ENCODE peak calls at places on chromosomes 4 and X, in four cellular contexts. F is neural progenitor cell, J is fibroblast of lung, V is pancreas. H is an unnamed sample.

GRCh38 chrX:115949900-115950822 is 220.4 kb upstream of the AGTR2 start:
- DNase-seq in F (peak; percentile 64), J (no peak), V (peak; percentile 63), H (no peak)

GRCh38 chrX:283115-283845 is 2.1 kb downstream of the PLCXD1 start:
- DNase-seq in F (peak; percentile 97), J (peak; percentile 86), V (peak; percentile 87), H (peak; percentile 78)

GRCh38 chr4:96974295-96974694 is 1134.4 kb downstream of the PDHA2 start:
- DNase-seq in F (no peak), J (no peak), V (no peak), H (no peak)

GRCh38 chr4:156956947-156957346 is 14.7 kb downstream of the PDGFC start:
- DNase-seq in F (no peak), J (no peak), V (no peak), H (no peak)

GRCh38 chr4:123649248-123649643 is 252.7 kb downstream of the SPRY1 start:
- DNase-seq in F (no peak), J (no peak), V (no peak), H (no peak)

GRCh38 chrX:38799995-38800394 is 1.3 kb upstream of the MID1IP1 start:
- DNase-seq in F (no peak), J (no peak), V (no peak), H (no peak)

GRCh38 chr4:139550724-139551429 is 5.1 kb downstream of the SETD7 start:
- DNase-seq in F (peak; percentile 40), J (no peak), V (no peak), H (peak; percentile 55)

GRCh38 chr4:72971572-72971971 is 97.9 kb downstream of the COX18 start:
- DNase-seq in F (no peak), J (peak; percentile 54), V (no peak), H (peak; percentile 97)

GRCh38 chr4:108359130-108359709 is 190.5 kb upstream of the LEF1 start:
- DNase-seq in F (no peak), J (no peak), V (no peak), H (no peak)

GRCh38 chrX:623599-624323 is 6.8 kb upstream of the SHOX start:
- DNase-seq in F (peak; percentile 77), J (peak; percentile 3), V (no peak), H (no peak)

GRCh38 chr4:176789955-176790354 is 2.8 kb downstream of the VEGFC start:
- DNase-seq in F (peak; percentile 46), J (peak; percentile 89), V (no peak), H (peak; percentile 56)

GRCh38 chr4:10006604-10007435 is 14.5 kb downstream of the SLC2A9 start:
- DNase-seq in F (no peak), J (no peak), V (no peak), H (peak; percentile 35)

GRCh38 chr4:40553995-40554394 is 75.7 kb downstream of the RBM47 start:
- DNase-seq in F (no peak), J (no peak), V (no peak), H (no peak)

GRCh38 chr4:5366421-5366820 is 315.1 kb downstream of the STK32B start:
- DNase-seq in F (no peak), J (no peak), V (no peak), H (peak; percentile 12)

GRCh38 chr4:7759221-7759620 is 180.4 kb downstream of the AFAP1 start:
- DNase-seq in F (no peak), J (no peak), V (no peak), H (no peak)

GRCh38 chr4:7761312-7761711 is 178.3 kb downstream of the AFAP1 start:
- DNase-seq in F (no peak), J (no peak), V (no peak), H (no peak)

GRCh38 chr4:7759635-7760034 is 180.0 kb downstream of the AFAP1 start:
- DNase-seq in F (no peak), J (no peak), V (no peak), H (no peak)

GRCh38 chr4:7760706-7761105 is 179.0 kb downstream of the AFAP1 start:
- DNase-seq in F (no peak), J (no peak), V (no peak), H (no peak)

DNA sequence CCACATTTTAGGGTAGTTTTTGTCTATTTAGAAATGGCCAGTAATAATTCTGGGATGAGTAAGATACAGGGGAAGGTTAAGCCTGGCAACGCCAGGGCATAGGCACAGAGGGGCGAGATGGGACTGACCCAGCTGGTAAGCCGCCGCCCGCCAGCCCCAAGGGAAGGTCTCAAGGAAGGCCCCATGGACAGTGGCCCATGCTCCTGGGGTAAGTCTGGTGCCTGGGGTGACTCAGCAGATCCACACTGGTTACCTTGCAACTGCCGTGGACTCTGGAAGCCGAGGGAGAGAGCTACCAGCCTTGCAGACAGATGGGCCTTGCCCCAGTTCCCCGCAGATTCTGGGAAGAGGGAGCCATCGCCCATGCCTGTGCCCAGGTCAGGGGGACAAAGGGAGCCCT is 179.4 kb downstream of the AFAP1 start:
- DNase-seq in F (no peak), J (no peak), V (no peak), H (no peak)
- H3K36me3 ChIP-seq in F (no peaks in the 10 kb centered on the region), J (peaks cover 11% of the 10 kb centered on the region), V (no peaks in the 10 kb centered on the region), H (peaks cover 43% of the 10 kb centered on the region)

GRCh38 chrX:102063445-102064074 is 61.9 kb upstream of the TCEAL2 start:
- DNase-seq in F (peak; percentile 20), J (no peak), V (no peak), H (no peak)

GRCh38 chrX:102067966-102068723 is 57.3 kb upstream of the TCEAL2 start:
- DNase-seq in F (peak; percentile 2), J (peak; percentile 6), V (no peak), H (no peak)
- H3K9me3 ChIP-seq in F (peaks cover 26% of the 10 kb centered on the region), J (no peaks in the 10 kb centered on the region), V (no peaks in the 10 kb centered on the region), H (no peaks in the 10 kb centered on the region)

DNA sequence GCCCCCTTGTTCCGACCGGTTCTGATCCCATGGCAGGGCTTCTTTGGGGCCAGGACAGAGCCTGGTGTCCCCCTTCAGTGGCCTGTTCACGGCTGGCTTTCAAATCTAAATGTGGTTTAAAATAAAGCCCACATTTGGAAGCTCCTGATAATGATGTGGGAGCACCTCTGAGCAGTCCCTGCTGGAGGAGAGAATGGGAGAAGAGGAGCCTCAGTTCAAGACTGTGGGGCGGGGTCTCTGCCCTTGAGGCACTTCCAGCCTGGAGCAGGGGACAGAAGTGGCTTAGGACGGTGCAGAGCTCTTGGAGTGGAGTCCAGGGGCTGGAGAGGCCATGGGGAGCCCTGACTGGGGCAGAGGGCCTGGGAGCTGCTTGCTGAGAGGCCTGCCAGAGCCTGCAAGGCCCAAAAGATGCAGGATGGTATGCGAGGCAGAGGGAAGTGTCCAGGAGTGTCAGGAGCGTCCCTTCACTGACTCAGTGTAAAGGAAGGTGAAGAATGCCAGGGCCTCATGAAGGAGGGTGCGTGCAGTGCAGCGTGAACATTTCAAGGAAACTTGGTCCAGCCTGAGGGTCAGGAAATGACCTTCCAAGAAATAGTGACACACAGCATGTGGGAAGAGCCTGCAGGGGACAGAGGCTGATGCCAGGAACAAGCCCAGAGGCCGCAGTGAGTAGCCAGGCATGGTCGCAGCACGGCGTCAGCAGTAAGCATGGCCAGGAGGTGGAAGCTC is 21.1 kb upstream of the TADA2B start:
- DNase-seq in F (no peak), J (peak; percentile 52), V (no peak), H (peak; percentile 84)
- H3K36me3 ChIP-seq in F (no peaks in the 10 kb centered on the region), J (peaks cover 7% of the 10 kb centered on the region), V (no peaks in the 10 kb centered on the region), H (no peaks in the 10 kb centered on the region)

DNA sequence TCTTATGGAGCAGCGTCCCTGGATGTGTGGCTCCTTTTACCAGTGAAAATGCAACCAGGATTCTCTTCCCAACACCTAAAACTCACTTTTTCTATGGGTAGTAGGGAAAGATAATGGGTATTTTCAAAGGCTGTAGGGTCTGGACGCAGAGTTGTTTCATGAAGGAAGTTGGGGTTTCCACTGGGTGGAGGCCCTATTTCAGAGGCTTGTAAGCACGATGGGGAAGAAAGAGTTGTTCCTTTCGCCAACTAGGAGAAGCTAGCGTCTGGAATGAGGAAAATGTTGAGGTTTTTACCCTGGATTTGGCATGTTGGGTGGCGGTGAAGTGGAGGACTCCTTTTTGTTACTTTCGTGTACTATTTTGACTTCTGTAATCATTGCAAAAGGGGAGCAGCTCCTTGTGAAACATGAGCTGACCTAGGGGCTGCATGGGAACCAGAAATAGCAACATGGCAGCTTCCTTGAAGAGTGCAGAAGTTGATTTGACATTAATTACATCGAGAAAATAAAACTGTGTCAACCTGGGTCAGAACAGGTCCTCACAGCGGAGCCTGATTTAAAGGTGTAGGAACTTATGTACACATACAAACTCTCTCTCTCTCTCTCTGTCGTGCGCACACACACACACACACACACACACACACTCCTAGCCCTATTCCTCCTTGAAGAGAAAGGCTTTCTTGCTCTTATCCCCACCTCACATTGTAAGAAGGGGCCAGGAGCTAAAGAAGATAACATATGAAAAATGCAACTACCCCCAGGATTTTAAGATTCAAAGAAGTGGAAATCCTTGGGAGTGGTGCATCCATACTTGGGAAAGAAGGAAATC is 19.1 kb downstream of the VSIG4 start:
- DNase-seq in F (no peak), J (no peak), V (no peak), H (no peak)
- H3K9me3 ChIP-seq in F (no peaks in the 10 kb centered on the region), J (no peaks in the 10 kb centered on the region), V (no peaks in the 10 kb centered on the region), H (no peaks in the 10 kb centered on the region)

DNA sequence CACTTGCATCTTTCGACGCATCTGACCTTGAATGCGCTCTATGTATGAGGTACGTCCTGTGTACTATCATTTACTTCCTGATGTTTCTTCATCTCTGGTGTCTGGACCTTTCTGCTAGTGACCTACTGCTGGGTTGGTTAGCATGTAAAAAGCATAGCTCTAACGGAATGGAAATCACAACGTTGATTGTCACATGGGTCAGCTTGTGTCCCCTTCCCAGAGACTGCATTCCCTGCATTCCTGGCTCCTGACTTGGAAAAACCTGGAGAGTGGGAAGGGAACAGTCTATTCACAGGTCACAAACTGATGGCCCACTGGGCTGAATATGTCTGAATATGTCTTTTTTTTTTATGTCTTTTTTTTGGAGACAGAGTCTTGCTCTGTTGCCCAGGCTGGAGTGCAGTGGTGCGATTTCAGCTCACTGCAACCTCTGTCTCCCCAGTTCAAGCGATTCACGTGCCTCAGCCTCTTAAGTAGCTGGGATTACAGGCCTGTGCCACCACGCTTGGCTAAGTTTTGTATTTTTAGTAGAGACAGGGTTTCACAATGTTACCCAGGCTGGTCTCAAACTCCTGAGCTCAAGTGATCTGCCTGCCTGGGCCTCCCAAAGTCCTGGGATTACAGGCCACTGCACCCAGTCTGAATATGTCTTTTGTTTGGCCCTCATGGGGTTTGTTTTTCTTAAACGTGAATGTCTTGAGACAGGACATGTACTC is 16.3 kb downstream of the LONRF3 start:
- DNase-seq in F (no peak), J (no peak), V (no peak), H (no peak)
- H3K36me3 ChIP-seq in F (no peaks in the 10 kb centered on the region), J (no peaks in the 10 kb centered on the region), V (no peaks in the 10 kb centered on the region), H (no peaks in the 10 kb centered on the region)

DNA sequence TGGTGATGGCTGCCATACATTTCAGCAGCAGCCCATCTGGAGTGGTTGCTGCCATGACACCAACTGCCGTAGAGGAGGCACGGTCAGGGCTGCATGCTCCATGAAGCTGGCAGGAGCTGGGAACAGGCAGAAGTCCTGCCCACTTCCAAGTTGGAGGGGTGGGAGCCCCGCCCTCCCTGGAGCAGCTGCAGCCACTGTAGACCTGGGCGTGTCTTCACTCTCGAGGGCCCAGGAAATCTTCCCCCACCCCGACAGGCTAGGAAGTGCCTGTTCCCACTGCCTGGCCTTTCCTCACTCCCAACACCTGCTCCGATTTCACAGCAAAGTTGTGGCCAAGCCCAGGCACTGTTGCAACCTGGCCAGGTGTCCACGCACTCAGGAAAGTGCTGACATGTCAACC is 42.3 kb downstream of the NALF2 start:
- DNase-seq in F (no peak), J (no peak), V (no peak), H (no peak)
- H3K9me3 ChIP-seq in F (no peaks in the 10 kb centered on the region), J (no peaks in the 10 kb centered on the region), V (no peaks in the 10 kb centered on the region), H (no peaks in the 10 kb centered on the region)

DNA sequence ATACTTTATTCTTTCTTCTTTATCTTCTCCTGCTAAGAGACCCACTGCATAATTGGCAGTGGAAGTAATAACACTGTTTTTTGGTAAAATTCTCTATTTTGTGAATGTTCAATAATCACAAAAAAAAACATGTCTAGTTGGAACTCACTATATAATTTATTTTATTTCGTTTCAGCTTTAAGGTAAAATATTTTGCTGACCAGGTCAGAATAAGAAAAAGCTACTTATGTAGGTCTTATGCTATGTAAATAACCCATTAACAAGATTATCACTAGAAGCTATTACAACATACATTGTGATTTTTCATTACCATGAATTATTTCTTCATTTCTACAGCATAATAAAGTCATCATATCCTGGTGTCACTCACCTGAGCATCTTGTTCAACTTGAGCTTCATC is 19.3 kb downstream of the ANXA5 start:
- DNase-seq in F (no peak), J (no peak), V (no peak), H (no peak)
- H3K36me3 ChIP-seq in F (peaks cover 12% of the 10 kb centered on the region), J (peaks cover 18% of the 10 kb centered on the region), V (peaks cover 8% of the 10 kb centered on the region), H (peaks cover 84% of the 10 kb centered on the region)